ENCODE peak calls at places on chromosomes 1 and 21, in six cellular contexts. One of them, this sample, is unnamed.

GRCh38 chr1:227316456-227316855 is 1.8 kb downstream of the CDC42BPA start:
- DNase-seq in MM.1S: no peak
- DNase-seq in CD8-positive, alpha-beta T cell: no peak
- DNase-seq in tibial artery: no peak
- DNase-seq in body of pancreas: no peak
- DNase-seq in fibroblast of lung: no peak
- DNase-seq in this sample: no peak

GRCh38 chr1:42639116-42639515 is 19.1 kb upstream of the PPIH start:
- DNase-seq in MM.1S: no peak
- DNase-seq in CD8-positive, alpha-beta T cell: no peak
- DNase-seq in tibial artery: no peak
- DNase-seq in body of pancreas: no peak
- DNase-seq in fibroblast of lung: peak
- DNase-seq in this sample: no peak

GRCh38 chr1:65266501-65266900 is 42.8 kb upstream of the DNAJC6 start:
- DNase-seq in MM.1S: no peak
- DNase-seq in CD8-positive, alpha-beta T cell: no peak
- DNase-seq in tibial artery: no peak
- DNase-seq in body of pancreas: no peak
- DNase-seq in fibroblast of lung: no peak
- DNase-seq in this sample: no peak

GRCh38 chr1:60425528-60425927 is 352.0 kb upstream of the C1orf87 start:
- DNase-seq in MM.1S: no peak
- DNase-seq in CD8-positive, alpha-beta T cell: no peak
- DNase-seq in tibial artery: no peak
- DNase-seq in body of pancreas: no peak
- DNase-seq in fibroblast of lung: peak
- DNase-seq in this sample: no peak

GRCh38 chr1:85411567-85412312 is 53.2 kb downstream of the DDAH1 start:
- DNase-seq in MM.1S: no peak
- DNase-seq in CD8-positive, alpha-beta T cell: no peak
- DNase-seq in tibial artery: no peak
- DNase-seq in body of pancreas: no peak
- DNase-seq in fibroblast of lung: peak
- DNase-seq in this sample: no peak

GRCh38 chr1:118535901-118536300 is 350.9 kb upstream of the SPAG17 start:
- DNase-seq in MM.1S: no peak
- DNase-seq in CD8-positive, alpha-beta T cell: no peak
- DNase-seq in tibial artery: no peak
- DNase-seq in body of pancreas: no peak
- DNase-seq in fibroblast of lung: no peak
- DNase-seq in this sample: no peak

GRCh38 chr1:48644950-48645605 is 131.6 kb downstream of the BEND5 start:
- DNase-seq in MM.1S: peak
- DNase-seq in CD8-positive, alpha-beta T cell: no peak
- DNase-seq in tibial artery: no peak
- DNase-seq in body of pancreas: no peak
- DNase-seq in fibroblast of lung: no peak
- DNase-seq in this sample: no peak

GRCh38 chr21:46515109-46515508 is 56.4 kb downstream of the DIP2A start:
- DNase-seq in MM.1S: no peak
- DNase-seq in CD8-positive, alpha-beta T cell: no peak
- DNase-seq in tibial artery: peak
- DNase-seq in body of pancreas: peak
- DNase-seq in fibroblast of lung: peak
- DNase-seq in this sample: no peak

GRCh38 chr1:23343246-23344110 is 606 bp downstream of the HNRNPR start:
- DNase-seq in MM.1S: peak
- DNase-seq in CD8-positive, alpha-beta T cell: peak
- DNase-seq in tibial artery: no peak
- DNase-seq in body of pancreas: no peak
- DNase-seq in fibroblast of lung: peak
- DNase-seq in this sample: peak

GRCh38 chr1:68228833-68229232 is 3.5 kb downstream of the WLS start:
- DNase-seq in MM.1S: no peak
- DNase-seq in CD8-positive, alpha-beta T cell: no peak
- DNase-seq in tibial artery: no peak
- DNase-seq in body of pancreas: no peak
- DNase-seq in fibroblast of lung: no peak
- DNase-seq in this sample: no peak

GRCh38 chr1:7592120-7592798 is 178.8 kb upstream of the VAMP3 start:
- DNase-seq in MM.1S: no peak
- DNase-seq in CD8-positive, alpha-beta T cell: no peak
- DNase-seq in tibial artery: peak
- DNase-seq in body of pancreas: no peak
- DNase-seq in fibroblast of lung: no peak
- DNase-seq in this sample: no peak

GRCh38 chr1:216028630-216029029 is 394.6 kb downstream of the USH2A start:
- DNase-seq in MM.1S: no peak
- DNase-seq in CD8-positive, alpha-beta T cell: no peak
- DNase-seq in tibial artery: no peak
- DNase-seq in body of pancreas: no peak
- DNase-seq in fibroblast of lung: no peak
- DNase-seq in this sample: no peak

GRCh38 chr1:185938396-185938795 is 204.2 kb downstream of the HMCN1 start:
- DNase-seq in MM.1S: no peak
- DNase-seq in CD8-positive, alpha-beta T cell: no peak
- DNase-seq in tibial artery: no peak
- DNase-seq in body of pancreas: no peak
- DNase-seq in fibroblast of lung: peak
- DNase-seq in this sample: no peak

GRCh38 chr1:243548516-243548915 is 292.7 kb downstream of the SDCCAG8 start:
- DNase-seq in MM.1S: no peak
- DNase-seq in CD8-positive, alpha-beta T cell: no peak
- DNase-seq in tibial artery: no peak
- DNase-seq in body of pancreas: no peak
- DNase-seq in fibroblast of lung: peak
- DNase-seq in this sample: no peak

GRCh38 chr1:35222322-35223108 is 29.6 kb upstream of the SFPQ start:
- DNase-seq in MM.1S: no peak
- DNase-seq in CD8-positive, alpha-beta T cell: no peak
- DNase-seq in tibial artery: no peak
- DNase-seq in body of pancreas: no peak
- DNase-seq in fibroblast of lung: peak
- DNase-seq in this sample: no peak

GRCh38 chr1:35215346-35215745 is 22.4 kb upstream of the SFPQ start:
- DNase-seq in MM.1S: no peak
- DNase-seq in CD8-positive, alpha-beta T cell: no peak
- DNase-seq in tibial artery: no peak
- DNase-seq in body of pancreas: no peak
- DNase-seq in fibroblast of lung: no peak
- DNase-seq in this sample: no peak

GRCh38 chr1:35226546-35226945 is 33.6 kb upstream of the SFPQ start:
- DNase-seq in MM.1S: no peak
- DNase-seq in CD8-positive, alpha-beta T cell: no peak
- DNase-seq in tibial artery: no peak
- DNase-seq in body of pancreas: no peak
- DNase-seq in fibroblast of lung: no peak
- DNase-seq in this sample: no peak

GRCh38 chr1:35223109-35223630 is 30.2 kb upstream of the SFPQ start:
- DNase-seq in MM.1S: no peak
- DNase-seq in CD8-positive, alpha-beta T cell: no peak
- DNase-seq in tibial artery: no peak
- DNase-seq in body of pancreas: no peak
- DNase-seq in fibroblast of lung: no peak
- DNase-seq in this sample: no peak

DNA sequence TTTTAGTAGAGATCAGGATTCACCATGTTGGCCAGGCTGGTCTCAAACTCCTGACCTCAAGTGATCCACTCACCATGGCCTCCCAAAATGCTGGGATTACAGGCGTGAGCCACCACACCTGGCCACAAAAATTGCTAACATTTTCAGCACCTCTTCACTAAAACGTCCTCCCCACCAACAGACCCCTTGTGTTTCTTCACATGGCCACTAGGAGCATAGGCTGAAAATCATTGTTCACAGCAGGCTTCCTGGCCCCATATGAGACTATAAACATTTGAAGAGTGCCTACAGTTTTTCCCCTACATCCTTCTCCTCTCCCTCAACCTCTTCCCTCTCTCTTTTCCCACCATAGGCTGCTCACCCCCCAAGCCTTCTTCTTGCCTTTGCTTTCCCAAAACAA is 28.0 kb upstream of the SFPQ start:
- DNase-seq in MM.1S: peak
- DNase-seq in CD8-positive, alpha-beta T cell: peak
- DNase-seq in tibial artery: no peak
- DNase-seq in body of pancreas: no peak
- DNase-seq in fibroblast of lung: peak
- DNase-seq in this sample: peak
- TF ChIP-seq CTCF in MM.1S: peak
- TF ChIP-seq CTCF in CD8-positive, alpha-beta T cell: peak
- TF ChIP-seq CTCF in tibial artery: no peak
- TF ChIP-seq CTCF in body of pancreas: no peak
- TF ChIP-seq CTCF in fibroblast of lung: peak
- TF ChIP-seq CTCF in this sample: peak

GRCh38 chr1:30697977-30698376 is 25.4 kb downstream of the MATN1 start:
- DNase-seq in MM.1S: no peak
- DNase-seq in CD8-positive, alpha-beta T cell: no peak
- DNase-seq in tibial artery: peak
- DNase-seq in body of pancreas: peak
- DNase-seq in fibroblast of lung: peak
- DNase-seq in this sample: no peak
- TF ChIP-seq CTCF in MM.1S: no peak
- TF ChIP-seq CTCF in CD8-positive, alpha-beta T cell: no peak
- TF ChIP-seq CTCF in tibial artery: no peak
- TF ChIP-seq CTCF in body of pancreas: no peak
- TF ChIP-seq CTCF in fibroblast of lung: no peak
- TF ChIP-seq CTCF in this sample: no peak

GRCh38 chr1:113074237-113074636 is 1.2 kb downstream of the LRIG2 start:
- DNase-seq in MM.1S: no peak
- DNase-seq in CD8-positive, alpha-beta T cell: no peak
- DNase-seq in tibial artery: no peak
- DNase-seq in body of pancreas: no peak
- DNase-seq in fibroblast of lung: peak
- DNase-seq in this sample: no peak

GRCh38 chr1:113072141-113072756 is 749 bp upstream of the LRIG2 start:
- DNase-seq in MM.1S: no peak
- DNase-seq in CD8-positive, alpha-beta T cell: no peak
- DNase-seq in tibial artery: no peak
- DNase-seq in body of pancreas: no peak
- DNase-seq in fibroblast of lung: no peak
- DNase-seq in this sample: no peak

GRCh38 chr1:113072757-113073456 is at the start of gene LRIG2:
- DNase-seq in MM.1S: peak
- DNase-seq in CD8-positive, alpha-beta T cell: peak
- DNase-seq in tibial artery: peak
- DNase-seq in body of pancreas: peak
- DNase-seq in fibroblast of lung: peak
- DNase-seq in this sample: peak

DNA sequence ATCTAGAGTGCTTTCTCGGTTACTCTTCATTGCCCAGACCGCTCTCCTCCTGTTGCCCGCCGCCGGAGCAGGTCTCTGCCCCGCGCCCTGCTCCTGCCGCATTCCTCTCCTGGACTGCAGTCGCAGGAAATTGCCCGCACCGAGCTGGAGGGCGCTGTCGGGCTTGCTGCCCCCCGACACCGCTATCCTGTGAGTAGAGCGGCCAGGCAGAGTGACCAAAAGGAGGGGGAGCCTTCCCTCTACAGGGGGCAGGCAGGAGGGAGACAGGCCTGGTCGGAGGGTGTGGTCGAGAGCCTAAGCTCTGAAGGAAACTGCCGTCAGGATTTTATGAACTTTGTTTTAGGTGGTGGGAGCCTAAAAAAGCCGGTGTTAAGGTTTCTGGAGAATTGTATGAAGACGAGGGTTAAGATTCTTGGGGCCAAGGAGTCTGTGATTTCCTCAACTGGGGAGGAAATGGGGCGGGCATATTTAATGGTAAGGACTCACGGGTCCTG is 506 bp downstream of the LRIG2 start:
- DNase-seq in MM.1S: peak
- DNase-seq in CD8-positive, alpha-beta T cell: no peak
- DNase-seq in tibial artery: peak
- DNase-seq in body of pancreas: no peak
- DNase-seq in fibroblast of lung: peak
- DNase-seq in this sample: no peak
- TF ChIP-seq CTCF in MM.1S: peak
- TF ChIP-seq CTCF in CD8-positive, alpha-beta T cell: no peak
- TF ChIP-seq CTCF in tibial artery: no peak
- TF ChIP-seq CTCF in body of pancreas: peak
- TF ChIP-seq CTCF in fibroblast of lung: peak
- TF ChIP-seq CTCF in this sample: peak

DNA sequence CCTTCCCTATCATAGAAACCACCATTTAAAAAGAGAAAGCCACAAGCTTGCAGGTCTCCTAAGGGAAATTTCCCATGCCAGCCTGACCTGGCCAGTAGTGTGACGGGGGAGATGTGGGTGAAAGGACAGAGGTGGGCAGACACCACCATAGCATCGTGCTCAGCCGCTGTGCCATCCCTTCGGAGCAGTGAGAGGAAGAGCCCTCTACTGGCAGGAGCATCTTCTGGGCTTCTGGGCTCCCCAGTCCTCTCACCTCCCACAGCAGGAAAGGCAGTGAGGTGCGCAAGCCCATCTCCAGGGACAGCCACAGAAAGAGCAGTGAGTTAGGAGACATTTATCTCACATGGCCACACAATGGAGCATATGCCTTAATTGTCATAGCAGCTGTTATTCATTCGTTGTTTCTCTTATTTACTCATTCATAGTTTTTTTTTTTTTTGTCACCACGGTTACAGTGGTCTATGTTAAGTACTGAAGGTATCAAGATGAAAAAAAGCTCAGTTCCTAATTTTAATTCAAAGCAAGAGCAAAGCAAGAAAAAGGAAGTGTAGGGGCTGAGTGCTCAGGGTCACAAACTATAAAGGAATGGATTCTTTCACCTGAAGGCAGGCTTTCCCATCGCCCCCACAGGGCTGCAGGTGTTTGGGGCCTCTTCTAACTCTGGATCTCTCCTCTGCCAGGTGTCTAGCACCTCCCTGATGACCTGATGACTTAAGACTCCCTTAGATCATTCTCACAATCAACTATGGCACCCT is 48.8 kb upstream of the CAMK1G start:
- DNase-seq in MM.1S: no peak
- DNase-seq in CD8-positive, alpha-beta T cell: no peak
- DNase-seq in tibial artery: no peak
- DNase-seq in body of pancreas: no peak
- DNase-seq in fibroblast of lung: no peak
- DNase-seq in this sample: no peak
- TF ChIP-seq CTCF in MM.1S: no peak
- TF ChIP-seq CTCF in CD8-positive, alpha-beta T cell: no peak
- TF ChIP-seq CTCF in tibial artery: no peak
- TF ChIP-seq CTCF in body of pancreas: no peak
- TF ChIP-seq CTCF in fibroblast of lung: no peak
- TF ChIP-seq CTCF in this sample: peak

DNA sequence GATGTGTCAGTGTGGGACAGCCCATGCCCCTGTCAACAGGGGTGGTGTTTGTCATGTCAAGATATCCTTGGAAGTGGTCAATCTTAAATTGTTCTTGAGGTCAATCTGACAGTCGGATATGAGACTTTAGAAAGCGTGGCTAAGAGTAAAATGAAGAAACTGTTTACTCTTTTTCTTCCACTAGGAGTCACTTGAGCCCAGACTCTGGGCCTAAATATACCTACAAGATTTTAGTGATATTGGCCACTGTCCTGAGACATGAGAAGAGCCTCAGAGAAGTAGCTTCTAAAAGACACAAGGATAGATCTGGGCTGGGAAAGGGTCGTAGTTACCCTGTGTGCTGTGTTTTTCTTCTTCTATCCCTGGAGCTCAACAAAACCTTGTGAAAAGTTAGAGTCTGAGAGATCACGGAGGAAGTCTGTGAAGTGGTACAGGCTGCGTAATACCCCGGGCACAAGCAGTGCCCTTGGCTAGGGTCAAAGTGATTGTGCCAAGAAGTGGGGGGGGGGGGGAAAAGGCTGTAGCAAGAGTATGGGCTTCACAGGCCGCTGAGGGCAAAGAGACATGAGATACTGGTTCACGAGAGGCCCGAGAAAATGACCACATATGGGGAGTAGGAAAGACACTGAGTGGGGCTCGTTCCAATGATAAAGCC is 355.2 kb upstream of the GREM2 start:
- DNase-seq in MM.1S: no peak
- DNase-seq in CD8-positive, alpha-beta T cell: no peak
- DNase-seq in tibial artery: no peak
- DNase-seq in body of pancreas: no peak
- DNase-seq in fibroblast of lung: no peak
- DNase-seq in this sample: no peak
- TF ChIP-seq CTCF in MM.1S: no peak
- TF ChIP-seq CTCF in CD8-positive, alpha-beta T cell: no peak
- TF ChIP-seq CTCF in tibial artery: no peak
- TF ChIP-seq CTCF in body of pancreas: no peak
- TF ChIP-seq CTCF in fibroblast of lung: peak
- TF ChIP-seq CTCF in this sample: no peak